ENCODE peak calls at places on chromosomes 3 and 15, in six cellular contexts. I is spleen, Z is body of pancreas, E is transverse colon, A is Peyer's patch, B is adrenal gland. M is an unnamed sample.
A peak's percentile ranks its signal among the peaks of the same experiment; 100 is the strongest.

GRCh38 chr3:153215971-153216370 is 53.9 kb downstream of the RAP2B start:
- DNase-seq in Z (no peak), E (no peak), B (no peak), A (no peak), I (no peak), M (no peak)

GRCh38 chr15:89660556-89660955 is 5.3 kb upstream of the KIF7 start:
- DNase-seq in E (no peak), B (no peak), Z (no peak), A (no peak), I (no peak), M (no peak)

GRCh38 chr15:63601026-63601726 is 4.0 kb downstream of the FBXL22 start:
- DNase-seq in I (peak; percentile 91), A (peak; percentile 67), E (peak; percentile 55), Z (peak; percentile 49), B (peak; percentile 54), M (no peak)

GRCh38 chr3:16658004-16658932 is 53.0 kb upstream of the DAZL start:
- DNase-seq in E (no peak), A (no peak), B (no peak), I (no peak), Z (no peak), M (no peak)

GRCh38 chr3:184513276-184514150 is 48.1 kb upstream of the EPHB3 start:
- DNase-seq in B (peak; percentile 88), A (peak; percentile 94), E (peak; percentile 87), Z (peak; percentile 90), I (peak; percentile 93), M (peak; percentile 80)

GRCh38 chr15:98717942-98718341 is 69.6 kb downstream of the IGF1R start:
- DNase-seq in A (no peak), E (no peak), B (no peak), Z (no peak), I (no peak), M (no peak)

GRCh38 chr15:59998256-59999063 is 5.7 kb upstream of the FOXB1 start:
- DNase-seq in A (no peak), Z (no peak), E (no peak), B (no peak), I (no peak), M (no peak)

GRCh38 chr15:60535743-60536142 is 56.8 kb upstream of the ICE2 start:
- DNase-seq in E (no peak), A (no peak), Z (no peak), B (no peak), I (no peak), M (no peak)

GRCh38 chr3:174253221-174253620 is 605.9 kb upstream of the NAALADL2 start:
- DNase-seq in I (no peak), E (no peak), A (no peak), B (no peak), Z (no peak), M (no peak)

GRCh38 chr15:59687831-59688230 is 1.3 kb downstream of the BNIP2 start:
- DNase-seq in B (no peak), A (no peak), Z (no peak), E (no peak), I (no peak), M (no peak)

GRCh38 chr15:38398134-38398533 is 55.8 kb upstream of the FAM98B start:
- DNase-seq in Z (peak; percentile 21), B (peak; percentile 20), E (peak; percentile 15), I (no peak), A (peak; percentile 48), M (peak; percentile 20)

GRCh38 chr15:77457619-77458265 is 37.1 kb downstream of the HMG20A start:
- DNase-seq in B (no peak), E (no peak), A (no peak), I (no peak), Z (no peak), M (no peak)

GRCh38 chr3:98531622-98532274 is at the start of gene GPR15:
- DNase-seq in A (no peak), Z (no peak), E (no peak), I (no peak), B (no peak), M (no peak)

GRCh38 chr3:111809196-111809595 is 49.9 kb upstream of the PHLDB2 start:
- DNase-seq in Z (no peak), A (no peak), B (no peak), E (no peak), I (no peak), M (no peak)

GRCh38 chr3:84836961-84837360 is 121.8 kb upstream of the CADM2 start:
- DNase-seq in A (no peak), B (no peak), E (no peak), I (no peak), Z (peak; percentile 58), M (no peak)

GRCh38 chr3:177680442-177680821 is 483.1 kb upstream of the TBL1XR1 start:
- DNase-seq in Z (no peak), I (no peak), E (no peak), A (no peak), B (no peak), M (no peak)

GRCh38 chr15:74787251-74788041 is 5.6 kb downstream of the CSK start:
- DNase-seq in Z (peak; percentile 50), B (peak; percentile 57), A (peak; percentile 97), E (peak; percentile 88), I (peak; percentile 97), M (no peak)

GRCh38 chr3:54432975-54433374 is 310.6 kb downstream of the CACNA2D3 start:
- DNase-seq in A (no peak), Z (no peak), I (no peak), B (no peak), E (no peak), M (no peak)

GRCh38 chr3:72559377-72559776 is 288.9 kb downstream of the SHQ1 start:
- DNase-seq in I (no peak), E (no peak), Z (no peak), A (no peak), B (no peak), M (no peak)

GRCh38 chr3:141051641-141052569 is 758 bp downstream of the SPSB4 start:
- DNase-seq in A (no peak), I (no peak), E (no peak), B (no peak), Z (peak; percentile 69), M (no peak)

GRCh38 chr15:86021281-86022264 is 58.1 kb upstream of the AGBL1 start:
- DNase-seq in E (peak; percentile 37), B (peak; percentile 25), Z (peak; percentile 11), I (no peak), A (peak; percentile 50), M (no peak)

GRCh38 chr3:172919297-172919683 is 168.8 kb downstream of the ECT2 start:
- DNase-seq in E (no peak), B (no peak), A (no peak), I (no peak), Z (no peak), M (no peak)

GRCh38 chr3:41317718-41318117 is 118.4 kb downstream of the CTNNB1 start:
- DNase-seq in B (no peak), E (no peak), Z (no peak), A (no peak), I (no peak), M (no peak)

GRCh38 chr15:51809457-51809856 is 20.0 kb upstream of the TMOD3 start:
- DNase-seq in I (no peak), A (no peak), B (no peak), E (no peak), Z (no peak), M (no peak)

GRCh38 chr3:127672429-127673190 is at the start of gene ABTB1:
- DNase-seq in E (peak; percentile 90), A (peak; percentile 95), I (peak; percentile 99), B (peak; percentile 82), Z (peak; percentile 91), M (peak; percentile 82)
- TF ChIP-seq POLR2A in E (peak; percentile 90), A (peak; percentile 79), I (peak; percentile 76), B (peak; percentile 47), Z (peak; percentile 86), M (peak; percentile 74)

GRCh38 chr3:133992385-133992784 is 37.3 kb downstream of the SLCO2A1 start:
- DNase-seq in A (no peak), I (no peak), Z (no peak), E (no peak), B (no peak), M (no peak)
- TF ChIP-seq CTCF in A (no peak), I (no peak), Z (no peak), E (no peak), B (no peak), M (no peak)

DNA sequence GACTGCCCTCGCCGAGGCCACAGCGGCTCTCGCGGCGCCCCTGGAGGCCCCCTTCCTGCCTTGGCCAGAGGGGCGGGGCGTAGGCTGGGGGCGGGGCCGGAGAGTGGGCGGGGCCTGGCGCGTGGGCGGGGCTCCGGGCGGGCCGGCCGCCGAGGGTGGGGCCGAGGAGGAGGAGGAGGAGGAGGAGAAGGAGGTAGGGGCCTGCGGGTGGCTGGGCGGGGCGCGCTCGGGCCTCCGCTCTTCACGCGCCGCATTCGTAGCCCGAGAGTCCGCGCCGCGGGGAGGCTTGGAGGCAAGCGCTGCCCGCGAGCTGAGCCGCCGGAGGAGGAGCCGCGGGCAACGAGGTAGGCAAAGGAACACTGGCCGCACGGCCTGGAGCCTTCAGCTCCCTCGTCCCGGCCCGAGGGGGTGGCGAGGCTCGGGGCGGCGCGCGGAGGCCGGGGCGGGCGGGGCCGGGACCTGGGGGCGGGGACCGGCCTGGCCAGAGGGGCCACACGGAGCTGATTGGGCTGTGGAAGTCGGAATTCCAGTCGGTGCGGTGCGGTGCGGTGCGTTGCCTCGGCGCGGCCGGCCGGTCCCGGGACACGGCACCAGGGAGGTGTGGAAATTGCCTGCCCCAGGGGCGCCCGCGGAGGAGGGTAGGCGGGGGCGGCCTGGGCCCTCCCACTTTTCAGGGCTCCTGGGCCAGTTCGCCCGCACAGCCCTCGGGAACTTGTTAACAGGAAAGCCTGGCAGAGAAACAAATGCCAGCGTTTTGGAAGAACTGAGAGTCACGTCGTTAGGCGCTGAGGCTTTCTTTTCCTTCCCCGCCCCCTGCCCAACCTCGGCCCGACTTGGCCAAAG is at the start of gene PPP2R3A:
- DNase-seq in A (peak; percentile 84), Z (peak; percentile 87), I (peak; percentile 88), E (peak; percentile 86), B (peak; percentile 87), M (peak; percentile 74)
- TF ChIP-seq POLR2A in A (peak; percentile 46), Z (peak; percentile 66), I (no peak), E (peak; percentile 52), B (peak; percentile 8), M (peak; percentile 60)

GRCh38 chr3:165624761-165625160 is 212.5 kb downstream of the BCHE start:
- DNase-seq in B (no peak), A (no peak), E (no peak), Z (no peak), I (no peak), M (no peak)
- TF ChIP-seq CTCF in B (no peak), A (peak; percentile 50), E (peak; percentile 18), Z (no peak), I (no peak), M (no peak)

GRCh38 chr15:92809064-92809879 is 90.9 kb upstream of the CHD2 start:
- DNase-seq in I (peak; percentile 100), Z (peak; percentile 98), E (peak; percentile 98), A (peak; percentile 99), B (peak; percentile 97), M (peak; percentile 93)
- TF ChIP-seq POLR2A in I (peak; percentile 65), Z (peak; percentile 87), E (peak; percentile 77), A (peak; percentile 43), B (peak; percentile 66), M (peak; percentile 68)